ENCODE peak calls at places on chromosomes 5 and 9, in eight cellular contexts. One of them, this sample, is unnamed.
A peak's percentile ranks its signal among the peaks of the same experiment; 100 is the strongest.

GRCh38 chr9:20466328-20467008 is 155.8 kb downstream of the MLLT3 start:
- DNase-seq in fibroblast of villous mesenchyme: no peak
- DNase-seq in SK-N-SH: no peak
- DNase-seq in foreskin fibroblast: no peak
- DNase-seq in fibroblast of lung: no peak
- DNase-seq in HFF-Myc: no peak
- DNase-seq in fibroblast of mammary gland: no peak
- DNase-seq in upper lobe of left lung: no peak
- DNase-seq in this sample: no peak

GRCh38 chr5:73638344-73639095 is 12.5 kb downstream of the ARHGEF28 start:
- DNase-seq in fibroblast of villous mesenchyme: peak; percentile 57
- DNase-seq in SK-N-SH: no peak
- DNase-seq in foreskin fibroblast: peak; percentile 55
- DNase-seq in fibroblast of lung: peak; percentile 83
- DNase-seq in HFF-Myc: peak; percentile 46
- DNase-seq in fibroblast of mammary gland: peak; percentile 63
- DNase-seq in upper lobe of left lung: no peak
- DNase-seq in this sample: peak; percentile 94

GRCh38 chr9:127209220-127209619 is 55.4 kb upstream of the GARNL3 start:
- DNase-seq in fibroblast of villous mesenchyme: no peak
- DNase-seq in SK-N-SH: no peak
- DNase-seq in foreskin fibroblast: no peak
- DNase-seq in fibroblast of lung: no peak
- DNase-seq in HFF-Myc: no peak
- DNase-seq in fibroblast of mammary gland: no peak
- DNase-seq in upper lobe of left lung: peak; percentile 17
- DNase-seq in this sample: no peak

GRCh38 chr9:100937377-100937776 is 91.2 kb upstream of the PLPPR1 start:
- DNase-seq in fibroblast of villous mesenchyme: no peak
- DNase-seq in SK-N-SH: no peak
- DNase-seq in foreskin fibroblast: no peak
- DNase-seq in fibroblast of lung: no peak
- DNase-seq in HFF-Myc: no peak
- DNase-seq in fibroblast of mammary gland: no peak
- DNase-seq in upper lobe of left lung: no peak
- DNase-seq in this sample: no peak

GRCh38 chr5:140785905-140786686 is at the start of gene PCDHA1:
- DNase-seq in fibroblast of villous mesenchyme: no peak
- DNase-seq in SK-N-SH: peak; percentile 36
- DNase-seq in foreskin fibroblast: no peak
- DNase-seq in fibroblast of lung: no peak
- DNase-seq in HFF-Myc: no peak
- DNase-seq in fibroblast of mammary gland: peak; percentile 2
- DNase-seq in upper lobe of left lung: no peak
- DNase-seq in this sample: no peak

GRCh38 chr5:34609951-34610431 is 46.1 kb upstream of the RAI14 start:
- DNase-seq in fibroblast of villous mesenchyme: no peak
- DNase-seq in SK-N-SH: no peak
- DNase-seq in foreskin fibroblast: no peak
- DNase-seq in fibroblast of lung: peak; percentile 75
- DNase-seq in HFF-Myc: no peak
- DNase-seq in fibroblast of mammary gland: no peak
- DNase-seq in upper lobe of left lung: no peak
- DNase-seq in this sample: no peak

GRCh38 chr9:116686693-116687073 is 422 bp upstream of the TRIM32 start:
- DNase-seq in fibroblast of villous mesenchyme: no peak
- DNase-seq in SK-N-SH: no peak
- DNase-seq in foreskin fibroblast: no peak
- DNase-seq in fibroblast of lung: no peak
- DNase-seq in HFF-Myc: no peak
- DNase-seq in fibroblast of mammary gland: peak; percentile 33
- DNase-seq in upper lobe of left lung: no peak
- DNase-seq in this sample: no peak

GRCh38 chr9:8852301-8852864 is 1052.8 kb upstream of the DMAC1 start:
- DNase-seq in fibroblast of villous mesenchyme: no peak
- DNase-seq in SK-N-SH: no peak
- DNase-seq in foreskin fibroblast: no peak
- DNase-seq in fibroblast of lung: no peak
- DNase-seq in HFF-Myc: no peak
- DNase-seq in fibroblast of mammary gland: no peak
- DNase-seq in upper lobe of left lung: no peak
- DNase-seq in this sample: no peak

GRCh38 chr5:72842816-72843215 is 26.4 kb downstream of the TNPO1 start:
- DNase-seq in fibroblast of villous mesenchyme: no peak
- DNase-seq in SK-N-SH: no peak
- DNase-seq in foreskin fibroblast: peak; percentile 69
- DNase-seq in fibroblast of lung: peak; percentile 42
- DNase-seq in HFF-Myc: no peak
- DNase-seq in fibroblast of mammary gland: peak; percentile 74
- DNase-seq in upper lobe of left lung: peak; percentile 35
- DNase-seq in this sample: no peak

GRCh38 chr5:101678494-101679193 is 617.4 kb downstream of the SLCO4C1 start:
- DNase-seq in fibroblast of villous mesenchyme: peak; percentile 35
- DNase-seq in SK-N-SH: peak; percentile 43
- DNase-seq in foreskin fibroblast: peak; percentile 13
- DNase-seq in fibroblast of lung: peak; percentile 53
- DNase-seq in HFF-Myc: peak; percentile 11
- DNase-seq in fibroblast of mammary gland: peak; percentile 61
- DNase-seq in upper lobe of left lung: peak; percentile 66
- DNase-seq in this sample: peak; percentile 63

GRCh38 chr5:179375236-179375685 is 30.0 kb upstream of the ADAMTS2 start:
- DNase-seq in fibroblast of villous mesenchyme: no peak
- DNase-seq in SK-N-SH: peak; percentile 19
- DNase-seq in foreskin fibroblast: no peak
- DNase-seq in fibroblast of lung: no peak
- DNase-seq in HFF-Myc: no peak
- DNase-seq in fibroblast of mammary gland: no peak
- DNase-seq in upper lobe of left lung: peak; percentile 10
- DNase-seq in this sample: no peak

GRCh38 chr9:27473135-27473534 is 51.0 kb upstream of the IFNK start:
- DNase-seq in fibroblast of villous mesenchyme: peak; percentile 63
- DNase-seq in SK-N-SH: peak; percentile 16
- DNase-seq in foreskin fibroblast: no peak
- DNase-seq in fibroblast of lung: peak; percentile 12
- DNase-seq in HFF-Myc: no peak
- DNase-seq in fibroblast of mammary gland: peak; percentile 53
- DNase-seq in upper lobe of left lung: no peak
- DNase-seq in this sample: no peak

GRCh38 chr5:38249286-38249685 is 9.1 kb upstream of the EGFLAM start:
- DNase-seq in fibroblast of villous mesenchyme: peak; percentile 95
- DNase-seq in SK-N-SH: no peak
- DNase-seq in foreskin fibroblast: no peak
- DNase-seq in fibroblast of lung: no peak
- DNase-seq in HFF-Myc: peak; percentile 24
- DNase-seq in fibroblast of mammary gland: no peak
- DNase-seq in upper lobe of left lung: no peak
- DNase-seq in this sample: no peak

DNA sequence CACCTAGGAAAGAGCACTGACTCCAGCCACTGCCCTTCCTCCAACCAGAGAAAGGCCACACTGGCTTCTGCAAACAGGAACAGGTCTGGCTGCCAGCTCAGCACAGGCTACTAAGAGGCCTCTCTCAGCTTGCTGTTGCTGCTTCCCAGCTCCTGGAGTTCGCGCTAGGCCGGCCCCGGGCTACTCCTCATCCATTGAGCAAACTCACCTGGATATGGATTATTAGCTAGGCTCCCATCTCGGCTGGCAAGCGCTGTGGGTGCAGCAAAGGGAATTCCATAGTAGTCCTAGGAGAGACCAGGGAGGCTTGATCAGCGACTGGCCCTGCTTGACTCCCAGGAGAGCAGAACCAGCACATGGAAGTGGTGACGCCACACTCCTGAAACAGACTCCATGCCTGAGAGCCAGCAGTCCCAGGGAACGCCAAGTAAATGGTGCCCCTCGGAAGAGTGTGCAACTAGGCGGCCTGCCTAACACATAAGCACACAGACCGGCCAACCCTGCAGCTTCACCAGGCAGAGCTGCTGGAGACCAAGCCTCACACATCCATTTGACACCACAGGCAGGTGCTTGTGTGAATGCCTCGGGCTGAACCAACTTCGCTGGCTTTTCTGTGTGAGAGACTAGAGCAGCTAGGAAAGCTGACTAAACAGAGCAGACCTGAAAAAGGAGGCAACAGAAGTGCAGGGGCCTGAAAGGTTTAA is 107.2 kb downstream of the UBE2R2 start:
- DNase-seq in fibroblast of villous mesenchyme: no peak
- DNase-seq in SK-N-SH: no peak
- DNase-seq in foreskin fibroblast: no peak
- DNase-seq in fibroblast of lung: no peak
- DNase-seq in HFF-Myc: no peak
- DNase-seq in fibroblast of mammary gland: no peak
- DNase-seq in upper lobe of left lung: no peak
- DNase-seq in this sample: no peak
- TF ChIP-seq CTCF in fibroblast of villous mesenchyme: no peak
- TF ChIP-seq CTCF in SK-N-SH: no peak
- TF ChIP-seq CTCF in foreskin fibroblast: no peak
- TF ChIP-seq CTCF in fibroblast of lung: no peak
- TF ChIP-seq CTCF in HFF-Myc: no peak
- TF ChIP-seq CTCF in fibroblast of mammary gland: no peak
- TF ChIP-seq CTCF in upper lobe of left lung: no peak
- TF ChIP-seq CTCF in this sample: no peak

DNA sequence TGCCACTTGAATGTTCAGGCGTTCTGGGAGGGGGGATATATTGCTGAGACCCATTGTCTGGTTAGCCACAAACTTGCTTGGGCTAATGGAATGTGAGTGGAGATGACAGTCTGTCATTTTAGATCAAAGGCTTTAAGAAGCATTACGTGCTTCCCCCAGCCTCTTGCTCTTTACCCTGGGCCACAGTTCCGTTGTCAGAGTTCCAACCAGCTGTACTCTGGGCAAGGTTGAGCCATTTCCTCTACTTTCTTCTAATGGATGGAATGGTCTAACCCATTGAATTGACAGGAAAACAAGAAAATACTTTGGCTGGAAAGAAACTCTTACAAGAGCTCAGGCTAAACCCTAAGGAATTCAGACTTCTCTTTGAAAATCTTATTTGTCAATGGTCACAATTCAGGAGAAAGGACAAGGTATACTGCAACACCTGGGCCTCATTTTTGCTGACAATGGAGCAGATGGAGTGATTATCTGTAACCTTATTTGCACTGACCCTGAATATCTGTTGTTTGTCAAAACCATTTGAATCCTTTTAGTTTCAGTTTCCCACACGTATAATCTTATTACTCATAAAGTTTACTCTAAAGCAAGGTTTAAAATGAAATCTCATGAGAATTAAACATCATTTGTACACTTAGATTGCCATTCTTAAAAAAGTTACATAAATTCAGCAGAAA is 231.4 kb downstream of the PDE4D start:
- DNase-seq in fibroblast of villous mesenchyme: peak; percentile 45
- DNase-seq in SK-N-SH: peak; percentile 40
- DNase-seq in foreskin fibroblast: no peak
- DNase-seq in fibroblast of lung: peak; percentile 75
- DNase-seq in HFF-Myc: no peak
- DNase-seq in fibroblast of mammary gland: no peak
- DNase-seq in upper lobe of left lung: no peak
- DNase-seq in this sample: peak; percentile 43
- H3K4me3 ChIP-seq in fibroblast of villous mesenchyme: peak overlapping the region; percentile 12
- H3K4me3 ChIP-seq in SK-N-SH: peak overlapping the region; percentile 26
- H3K4me3 ChIP-seq in foreskin fibroblast: no peak overlapping the region
- H3K4me3 ChIP-seq in fibroblast of lung: no peak overlapping the region
- H3K4me3 ChIP-seq in HFF-Myc: no peak overlapping the region
- H3K4me3 ChIP-seq in fibroblast of mammary gland: no peak overlapping the region
- H3K4me3 ChIP-seq in upper lobe of left lung: no peak overlapping the region
- H3K4me3 ChIP-seq in this sample: no peak overlapping the region

GRCh38 chr5:134561871-134562296 is 36.4 kb downstream of the JADE2 start:
- DNase-seq in fibroblast of villous mesenchyme: peak; percentile 42
- DNase-seq in SK-N-SH: peak; percentile 49
- DNase-seq in foreskin fibroblast: no peak
- DNase-seq in fibroblast of lung: peak; percentile 85
- DNase-seq in HFF-Myc: no peak
- DNase-seq in fibroblast of mammary gland: peak; percentile 81
- DNase-seq in upper lobe of left lung: peak; percentile 53
- DNase-seq in this sample: peak; percentile 97
- TF ChIP-seq CTCF in fibroblast of villous mesenchyme: peak; percentile 55
- TF ChIP-seq CTCF in SK-N-SH: peak; percentile 61
- TF ChIP-seq CTCF in foreskin fibroblast: peak; percentile 48
- TF ChIP-seq CTCF in fibroblast of lung: peak; percentile 53
- TF ChIP-seq CTCF in HFF-Myc: peak; percentile 56
- TF ChIP-seq CTCF in fibroblast of mammary gland: peak; percentile 46
- TF ChIP-seq CTCF in upper lobe of left lung: peak; percentile 26
- TF ChIP-seq CTCF in this sample: peak; percentile 68

GRCh38 chr5:96817496-96817895 is 9.8 kb upstream of the ERAP1 start:
- DNase-seq in fibroblast of villous mesenchyme: no peak
- DNase-seq in SK-N-SH: no peak
- DNase-seq in foreskin fibroblast: no peak
- DNase-seq in fibroblast of lung: peak; percentile 14
- DNase-seq in HFF-Myc: no peak
- DNase-seq in fibroblast of mammary gland: no peak
- DNase-seq in upper lobe of left lung: no peak
- DNase-seq in this sample: no peak
- H3K4me3 ChIP-seq in fibroblast of villous mesenchyme: no peak overlapping the region
- H3K4me3 ChIP-seq in SK-N-SH: no peak overlapping the region
- H3K4me3 ChIP-seq in foreskin fibroblast: no peak overlapping the region
- H3K4me3 ChIP-seq in fibroblast of lung: no peak overlapping the region
- H3K4me3 ChIP-seq in HFF-Myc: no peak overlapping the region
- H3K4me3 ChIP-seq in fibroblast of mammary gland: no peak overlapping the region
- H3K4me3 ChIP-seq in upper lobe of left lung: no peak overlapping the region
- H3K4me3 ChIP-seq in this sample: no peak overlapping the region

DNA sequence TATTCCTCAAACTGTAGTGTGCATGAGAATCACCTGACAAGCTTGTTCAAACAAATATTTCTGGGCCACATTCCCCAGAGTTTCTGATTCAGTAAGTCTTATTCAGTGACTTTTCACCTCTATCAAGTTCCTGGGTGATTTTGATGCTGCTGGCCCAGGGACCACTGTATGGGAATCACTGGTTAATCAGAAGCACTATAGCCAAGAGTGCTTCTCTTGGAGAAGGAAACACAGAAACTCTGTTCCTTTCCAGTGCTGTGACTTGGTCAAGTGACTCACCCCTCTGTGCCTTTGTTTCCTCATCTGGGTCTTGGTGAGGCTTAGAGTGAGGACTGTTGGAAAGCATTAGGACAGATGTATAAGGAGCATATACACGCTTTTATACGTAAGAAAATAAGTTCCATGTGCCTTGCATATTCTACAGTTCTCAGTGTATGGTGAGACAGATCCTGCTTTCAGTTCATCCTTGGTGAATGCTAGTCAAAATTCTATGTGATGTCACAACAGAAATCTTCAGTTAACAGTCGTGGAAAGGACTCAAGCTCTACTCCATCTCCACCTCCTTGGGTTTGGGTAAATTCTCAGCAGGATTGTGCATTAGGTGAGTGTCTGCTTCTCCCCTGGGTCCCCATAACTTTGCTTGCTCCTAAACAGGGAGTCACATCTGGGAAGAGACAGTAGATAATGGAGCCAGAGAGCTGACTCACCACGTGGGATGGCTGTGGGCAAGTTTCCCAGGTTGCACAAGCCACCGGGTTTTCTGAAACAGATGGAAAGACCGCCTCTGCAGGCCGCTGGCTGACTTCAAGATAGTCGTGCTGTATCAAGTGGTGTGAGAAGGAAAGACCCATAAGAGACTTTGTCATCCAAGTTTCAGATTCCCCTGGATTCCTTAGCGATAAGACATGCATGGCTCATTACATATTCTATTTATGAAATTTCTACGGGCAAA is 117.0 kb downstream of the NXNL2 start:
- DNase-seq in fibroblast of villous mesenchyme: peak; percentile 96
- DNase-seq in SK-N-SH: no peak
- DNase-seq in foreskin fibroblast: peak; percentile 99
- DNase-seq in fibroblast of lung: peak; percentile 99
- DNase-seq in HFF-Myc: peak; percentile 95
- DNase-seq in fibroblast of mammary gland: peak; percentile 99
- DNase-seq in upper lobe of left lung: peak; percentile 41
- DNase-seq in this sample: peak; percentile 96
- TF ChIP-seq CTCF in fibroblast of villous mesenchyme: peak; percentile 37
- TF ChIP-seq CTCF in SK-N-SH: peak; percentile 43
- TF ChIP-seq CTCF in foreskin fibroblast: peak; percentile 38
- TF ChIP-seq CTCF in fibroblast of lung: peak; percentile 58
- TF ChIP-seq CTCF in HFF-Myc: peak; percentile 25
- TF ChIP-seq CTCF in fibroblast of mammary gland: peak; percentile 44
- TF ChIP-seq CTCF in upper lobe of left lung: no peak
- TF ChIP-seq CTCF in this sample: peak; percentile 55

GRCh38 chr5:122126177-122126701 is 3.1 kb upstream of the ZNF474 start:
- DNase-seq in fibroblast of villous mesenchyme: peak; percentile 78
- DNase-seq in SK-N-SH: no peak
- DNase-seq in foreskin fibroblast: peak; percentile 60
- DNase-seq in fibroblast of lung: peak; percentile 91
- DNase-seq in HFF-Myc: no peak
- DNase-seq in fibroblast of mammary gland: peak; percentile 69
- DNase-seq in upper lobe of left lung: no peak
- DNase-seq in this sample: peak; percentile 18
- H3K4me3 ChIP-seq in fibroblast of villous mesenchyme: no peak overlapping the region
- H3K4me3 ChIP-seq in SK-N-SH: no peak overlapping the region
- H3K4me3 ChIP-seq in foreskin fibroblast: peak overlapping the region; percentile 47
- H3K4me3 ChIP-seq in fibroblast of lung: no peak overlapping the region
- H3K4me3 ChIP-seq in HFF-Myc: no peak overlapping the region
- H3K4me3 ChIP-seq in fibroblast of mammary gland: no peak overlapping the region
- H3K4me3 ChIP-seq in upper lobe of left lung: no peak overlapping the region
- H3K4me3 ChIP-seq in this sample: no peak overlapping the region

This sample was measured in fibroblast of pulmonary artery.